ENCODE peak calls at places on chromosome 19, in seven cellular contexts. K is bronchial epithelial cell, G is gastrocnemius medialis, T is neuronal stem cell, J is aorta, R is AG04450, W is right lobe of liver. S is an unnamed sample.

GRCh38 chr19:14006766-14007562 is 844 bp upstream of the RFX1 start:
- DNase-seq in K (no peak), G (no peak), T (no peak), J (peak), R (no peak), W (peak), S (no peak)

GRCh38 chr19:5823579-5824281 is 15.8 kb downstream of the FUT6 start:
- DNase-seq in K (no peak), G (no peak), T (no peak), J (no peak), R (no peak), W (peak), S (no peak)

GRCh38 chr19:33434886-33435705 is 61.6 kb downstream of the CEBPG start:
- DNase-seq in K (no peak), G (no peak), T (no peak), J (peak), R (no peak), W (no peak), S (no peak)

GRCh38 chr19:31784631-31785237 is 435.5 kb upstream of the TSHZ3 start:
- DNase-seq in K (no peak), G (no peak), T (no peak), J (no peak), R (no peak), W (no peak), S (peak)

GRCh38 chr19:10292206-10292788 is 2.5 kb downstream of the ICAM5 start:
- DNase-seq in K (peak), G (peak), T (peak), J (peak), R (no peak), W (peak), S (no peak)

GRCh38 chr19:49929611-49930482 is 543 bp upstream of the NUP62 start:
- DNase-seq in K (peak), G (peak), T (peak), J (peak), R (peak), W (peak), S (peak)

GRCh38 chr19:32691952-32692726 is 518 bp downstream of the NUDT19 start:
- DNase-seq in K (peak), G (peak), T (peak), J (peak), R (no peak), W (peak), S (no peak)

GRCh38 chr19:35716985-35717664 is 678 bp upstream of the KMT2B start:
- DNase-seq in K (peak), G (peak), T (peak), J (peak), R (peak), W (peak), S (peak)

GRCh38 chr19:50300814-50301606 is 28.2 kb downstream of the KCNC3 start:
- DNase-seq in K (peak), G (no peak), T (no peak), J (no peak), R (peak), W (no peak), S (no peak)

GRCh38 chr19:52453324-52454094 is at the start of gene ZNF578:
- DNase-seq in K (peak), G (peak), T (peak), J (peak), R (peak), W (peak), S (no peak)

DNA sequence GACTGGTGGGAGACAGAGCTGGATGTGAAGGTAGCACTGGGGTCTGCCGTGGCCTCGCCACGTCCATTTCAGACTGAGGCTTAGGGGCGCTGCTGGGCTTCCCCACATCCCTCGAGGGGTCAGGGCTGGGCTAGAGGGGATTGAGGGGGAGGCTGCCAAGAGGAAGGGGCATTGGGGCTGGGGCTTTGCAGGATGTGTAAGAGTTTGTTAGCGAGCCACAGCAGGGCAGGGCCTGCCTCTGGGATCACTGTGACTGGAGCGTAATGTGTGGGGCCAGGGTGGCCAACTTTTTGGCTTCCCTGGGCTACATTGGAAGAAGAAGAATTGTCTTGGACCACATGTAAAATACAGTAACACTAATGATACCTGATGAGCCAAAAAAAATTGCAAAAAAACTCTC is 14.1 kb downstream of the ARID3A start:
- DNase-seq in K (no peak), G (no peak), T (no peak), J (no peak), R (no peak), W (no peak), S (no peak)
- H3K4me3 ChIP-seq in K (no peak), G (no peak), T (no peak), J (no peak), R (no peak), W (no peak), S (no peak)

GRCh38 chr19:15419413-15420025 is 731 bp upstream of the AKAP8L start:
- DNase-seq in K (peak), G (no peak), T (no peak), J (no peak), R (no peak), W (no peak), S (no peak)
- H3K4me3 ChIP-seq in K (peak), G (peak), T (peak), J (no peak), R (peak), W (peak), S (no peak)

GRCh38 chr19:8571006-8571411 is 6.2 kb downstream of the MYO1F start:
- DNase-seq in K (peak), G (peak), T (no peak), J (peak), R (no peak), W (peak), S (peak)
- H3K4me3 ChIP-seq in K (no peak), G (no peak), T (no peak), J (no peak), R (no peak), W (no peak), S (peak)

GRCh38 chr19:55216461-55217198 is 7.3 kb upstream of the PTPRH start:
- DNase-seq in K (peak), G (peak), T (peak), J (peak), R (peak), W (peak), S (peak)
- H3K4me3 ChIP-seq in K (peak), G (peak), T (peak), J (no peak), R (peak), W (peak), S (peak)

DNA sequence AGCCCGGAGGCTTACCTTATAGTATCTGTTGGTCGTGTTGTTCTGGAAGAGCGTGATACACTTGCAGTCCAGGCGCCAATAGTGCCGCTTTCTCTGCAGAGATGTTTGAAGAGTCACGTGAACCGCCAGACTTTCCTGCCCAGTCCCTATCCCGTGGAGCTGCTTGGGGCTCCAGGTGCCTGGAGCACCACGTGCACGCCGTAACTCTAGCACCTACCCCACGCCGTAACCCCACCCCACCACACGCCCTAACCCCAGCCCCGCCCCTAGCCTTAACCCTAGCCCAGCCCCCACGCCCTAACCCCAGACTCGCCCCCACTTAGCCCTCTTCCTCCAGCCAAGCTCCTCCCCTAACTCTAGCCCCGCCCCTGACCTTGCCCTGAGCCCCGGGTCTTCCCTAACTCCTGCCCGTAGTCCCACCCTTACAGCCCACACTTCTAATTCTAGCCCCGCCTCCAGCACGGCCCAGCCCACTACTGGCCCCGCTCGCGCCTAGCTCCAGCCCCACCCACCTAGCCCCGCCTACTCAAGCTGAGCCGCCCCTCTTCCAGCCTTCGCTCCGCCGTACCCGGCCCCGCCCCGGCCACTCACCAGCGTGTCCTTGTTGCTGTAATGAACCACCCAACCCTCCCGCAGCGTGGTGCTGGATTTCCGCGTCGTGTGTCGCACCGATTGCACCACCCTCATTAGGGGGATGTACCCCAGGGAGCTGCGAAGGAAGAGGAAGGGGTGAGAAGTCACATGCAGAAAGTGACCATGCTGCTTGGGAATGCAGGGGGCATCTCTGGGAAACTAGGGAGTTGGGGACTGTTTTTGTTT is 19.6 kb downstream of the PRKD2 start:
- DNase-seq in K (peak), G (peak), T (peak), J (peak), R (no peak), W (peak), S (no peak)
- H3K4me3 ChIP-seq in K (no peak), G (peak), T (no peak), J (no peak), R (no peak), W (no peak), S (no peak)

DNA sequence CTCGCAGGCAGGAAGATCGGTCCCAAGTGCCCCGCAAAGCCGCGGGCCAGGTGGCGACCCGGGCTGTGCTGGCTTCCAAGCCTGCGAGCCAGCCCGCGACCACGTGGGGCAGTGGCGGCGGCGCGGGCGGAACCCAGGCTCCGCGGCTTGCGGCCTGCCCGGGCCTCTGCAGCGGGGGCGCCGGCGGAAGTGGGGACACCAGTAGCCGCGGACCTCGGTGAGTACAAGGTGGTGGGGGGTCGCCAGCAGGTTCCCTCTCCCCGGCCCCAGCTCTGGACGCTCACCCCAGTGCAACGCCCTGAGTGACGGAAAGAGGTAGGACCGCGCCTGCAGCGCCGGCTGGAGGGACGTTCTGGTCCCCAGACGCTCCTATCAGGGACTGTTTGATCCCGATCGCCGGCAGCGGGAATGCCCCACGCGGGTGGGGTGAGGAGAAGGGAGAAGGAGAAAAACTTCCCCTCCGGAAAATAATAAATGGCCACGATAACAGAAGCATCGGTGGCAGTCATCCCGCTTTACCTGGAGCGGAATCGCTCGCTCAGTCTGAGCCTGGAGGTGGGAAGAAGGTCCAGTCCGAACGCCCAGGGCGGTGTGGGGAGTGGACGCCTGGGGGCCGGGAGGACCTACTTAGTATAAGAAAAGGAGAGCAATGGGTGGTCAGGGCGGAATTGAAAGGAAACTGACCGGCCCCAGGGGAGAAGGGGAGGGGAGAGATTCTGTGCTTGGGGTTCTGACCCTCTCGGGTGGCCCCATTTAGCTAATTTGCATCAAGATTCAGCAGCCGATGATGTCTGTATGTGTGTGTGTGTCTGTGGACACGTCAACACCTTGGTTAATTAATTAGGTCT is at the start of gene GEMIN7:
- DNase-seq in K (peak), G (peak), T (peak), J (peak), R (no peak), W (peak), S (peak)
- H3K4me3 ChIP-seq in K (peak), G (peak), T (peak), J (peak), R (peak), W (peak), S (peak)